ENCODE peak calls at places on chromosomes 7 and 10, in six cellular contexts. N is AG04450, Z is cardiac muscle cell, L is mammary epithelial cell, B is SJSA1, G is right atrium auricular region. J is an unnamed sample. For H3K9me3, the result is how much of the 10 kb centered on the place peaks cover.

GRCh38 chr10:47047577-47048532 is 136.6 kb downstream of the PTPN20 start:
- DNase-seq in L (peak), B (peak), Z (peak), G (peak), N (peak), J (peak)

GRCh38 chr7:2715341-2716231 is 27.6 kb downstream of the AMZ1 start:
- DNase-seq in N (no peak), L (no peak), Z (peak), G (no peak), B (no peak), J (no peak)

GRCh38 chr10:44974628-44975431 is 3.8 kb downstream of the DEPP1 start:
- DNase-seq in Z (peak), G (peak), N (no peak), B (peak), L (peak), J (peak)

GRCh38 chr7:44059219-44060090 is 5.9 kb downstream of the PGAM2 start:
- DNase-seq in Z (no peak), G (no peak), B (no peak), N (no peak), L (no peak), J (no peak)

GRCh38 chr10:59724098-59724938 is 14.7 kb upstream of the SLC16A9 start:
- DNase-seq in L (no peak), Z (no peak), N (no peak), G (no peak), B (no peak), J (peak)

GRCh38 chr10:124903119-124903518 is 38.8 kb upstream of the ZRANB1 start:
- DNase-seq in G (no peak), B (no peak), N (no peak), Z (no peak), L (no peak), J (no peak)

GRCh38 chr10:1090696-1091095 is 34.5 kb downstream of the WDR37 start:
- DNase-seq in L (no peak), Z (no peak), N (no peak), G (peak), B (no peak), J (no peak)

GRCh38 chr10:116099031-116099430 is 174.0 kb downstream of the GFRA1 start:
- DNase-seq in L (no peak), Z (no peak), B (peak), N (no peak), G (no peak), J (no peak)

GRCh38 chr7:34039033-34039432 is 133.7 kb downstream of the BMPER start:
- DNase-seq in B (peak), N (no peak), Z (no peak), L (no peak), G (no peak), J (no peak)

GRCh38 chr7:2460641-2461040 is 15.6 kb downstream of the GRIFIN start:
- DNase-seq in L (no peak), G (no peak), Z (no peak), N (no peak), B (no peak), J (no peak)

GRCh38 chr7:28977881-28978280 is 19.8 kb upstream of the TRIL start:
- DNase-seq in G (no peak), L (no peak), B (no peak), Z (peak), N (no peak), J (no peak)

GRCh38 chr10:32621969-32622368 is 176.0 kb downstream of the CCDC7 start:
- DNase-seq in Z (no peak), L (no peak), N (no peak), B (no peak), G (no peak), J (no peak)

GRCh38 chr10:100658269-100658668 is 87.1 kb upstream of the PAX2 start:
- DNase-seq in L (no peak), B (no peak), G (no peak), Z (no peak), N (no peak), J (no peak)

GRCh38 chr10:29925771-29926345 is 133.5 kb downstream of the JCAD start:
- DNase-seq in Z (no peak), N (no peak), L (no peak), B (no peak), G (no peak), J (no peak)

GRCh38 chr10:125331056-125331455 is 170.7 kb upstream of the CTBP2 start:
- DNase-seq in Z (no peak), G (no peak), N (no peak), B (no peak), L (no peak), J (no peak)

GRCh38 chr7:133109816-133110215 is 27.9 kb upstream of the CHCHD3 start:
- DNase-seq in B (no peak), L (peak), G (no peak), Z (no peak), N (no peak), J (no peak)

GRCh38 chr7:98248156-98248555 is 3.9 kb downstream of the TECPR1 start:
- DNase-seq in N (no peak), G (no peak), L (no peak), Z (no peak), B (no peak), J (no peak)

GRCh38 chr10:132564249-132564605 is 26.6 kb downstream of the INPP5A start:
- DNase-seq in B (no peak), L (no peak), N (no peak), G (no peak), Z (no peak), J (no peak)

GRCh38 chr10:20888620-20889337 is 8.3 kb downstream of the NEBL start:
- DNase-seq in Z (no peak), L (no peak), B (no peak), N (no peak), G (no peak), J (no peak)

GRCh38 chr10:77710759-77711682 is 73.4 kb upstream of the KCNMA1 start:
- DNase-seq in L (peak), Z (peak), B (peak), G (peak), N (no peak), J (peak)

GRCh38 chr10:77422491-77423338 is 214.9 kb downstream of the KCNMA1 start:
- DNase-seq in Z (no peak), L (no peak), N (no peak), G (no peak), B (no peak), J (no peak)

GRCh38 chr7:14766747-14767146 is 135.8 kb downstream of the DGKB start:
- DNase-seq in L (no peak), N (no peak), B (no peak), Z (no peak), G (no peak), J (no peak)

GRCh38 chr10:20085115-20085514 is 268.9 kb downstream of the PLXDC2 start:
- DNase-seq in G (no peak), Z (peak), B (no peak), L (no peak), N (no peak), J (no peak)

GRCh38 chr10:99297033-99297432 is 32.1 kb upstream of the CNNM1 start:
- DNase-seq in N (no peak), B (no peak), Z (no peak), G (no peak), L (no peak), J (no peak)

GRCh38 chr7:156224441-156225225 is 412.4 kb upstream of the SHH start:
- DNase-seq in G (peak), Z (no peak), N (no peak), B (no peak), L (no peak), J (no peak)

DNA sequence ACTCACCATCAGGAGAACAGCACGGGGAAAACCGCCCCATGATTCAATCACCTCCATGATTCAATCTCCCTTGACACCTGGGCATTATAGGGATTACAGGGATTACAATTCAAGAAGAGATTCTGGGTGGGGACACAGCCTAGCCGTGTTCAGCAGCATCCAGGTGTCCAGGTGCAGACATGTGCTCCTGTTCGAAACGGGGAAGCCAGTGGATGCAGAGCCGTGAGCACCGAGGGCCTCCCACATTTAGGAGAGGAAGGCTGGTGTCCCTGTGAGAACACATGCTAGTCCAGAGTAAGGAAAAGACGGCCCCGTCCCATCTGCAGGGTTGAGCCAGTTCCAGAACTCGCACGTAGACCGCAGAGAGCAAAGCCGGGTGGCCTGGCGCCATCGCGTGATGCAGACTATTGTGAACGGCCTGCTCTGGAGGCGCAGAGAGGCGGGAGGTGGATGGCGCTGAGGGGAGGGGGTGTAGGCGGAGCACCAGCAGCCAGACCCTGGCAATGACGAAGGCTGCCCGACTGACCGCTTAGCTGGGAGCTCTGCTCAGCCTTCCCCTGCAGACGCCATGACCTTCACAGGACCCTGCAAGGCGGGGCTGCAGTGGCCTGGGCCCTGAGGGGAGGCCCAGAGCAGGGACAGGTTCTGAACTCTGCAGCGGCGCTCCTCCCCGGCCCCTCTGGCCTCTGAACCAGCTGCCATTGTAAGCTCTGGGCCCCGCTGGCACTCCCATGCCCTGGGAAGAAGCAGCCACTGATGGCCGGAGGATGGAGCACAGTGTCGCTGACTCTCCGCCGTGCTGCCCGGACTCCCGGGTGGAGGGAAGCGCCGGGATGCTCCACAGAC is 141.6 kb upstream of the TCERG1L start:
- DNase-seq in B (no peak), L (no peak), N (no peak), G (no peak), Z (peak), J (no peak)
- H3K27ac ChIP-seq in B (no peak), L (no peak), N (no peak), G (no peak), Z (no peak), J (no peak)

DNA sequence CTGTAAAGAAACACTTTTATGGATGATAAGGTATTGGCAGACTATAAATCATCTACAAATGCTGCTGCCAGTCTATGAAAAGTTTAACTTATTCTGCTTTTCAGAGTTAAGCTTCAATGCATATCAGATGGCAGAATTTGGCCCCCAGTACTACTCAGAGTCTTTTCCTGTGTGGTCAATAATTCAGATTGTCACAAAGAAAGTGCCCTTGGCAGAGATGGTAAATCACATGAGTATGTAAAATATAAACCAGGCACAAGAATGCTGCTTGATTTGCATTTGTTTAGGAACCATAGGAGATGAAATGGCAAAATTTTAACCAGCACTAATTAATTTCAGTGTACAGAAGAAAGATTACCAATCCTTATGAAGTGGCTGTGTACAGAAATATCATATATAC is 818.3 kb upstream of the POT1 start:
- DNase-seq in G (no peak), Z (no peak), B (no peak), N (no peak), L (no peak), J (no peak)
- H3K9me3 ChIP-seq in G (under half), Z (under half), B (under half), N (under half), L (under half), J (under half)

GRCh38 chr10:17199351-17199804 is 2.1 kb downstream of the TRDMT1 start:
- DNase-seq in B (peak), Z (peak), N (no peak), L (peak), G (no peak), J (no peak)
- H3K4me3 ChIP-seq in B (peak), Z (peak), N (peak), L (peak), G (no peak), J (no peak)

DNA sequence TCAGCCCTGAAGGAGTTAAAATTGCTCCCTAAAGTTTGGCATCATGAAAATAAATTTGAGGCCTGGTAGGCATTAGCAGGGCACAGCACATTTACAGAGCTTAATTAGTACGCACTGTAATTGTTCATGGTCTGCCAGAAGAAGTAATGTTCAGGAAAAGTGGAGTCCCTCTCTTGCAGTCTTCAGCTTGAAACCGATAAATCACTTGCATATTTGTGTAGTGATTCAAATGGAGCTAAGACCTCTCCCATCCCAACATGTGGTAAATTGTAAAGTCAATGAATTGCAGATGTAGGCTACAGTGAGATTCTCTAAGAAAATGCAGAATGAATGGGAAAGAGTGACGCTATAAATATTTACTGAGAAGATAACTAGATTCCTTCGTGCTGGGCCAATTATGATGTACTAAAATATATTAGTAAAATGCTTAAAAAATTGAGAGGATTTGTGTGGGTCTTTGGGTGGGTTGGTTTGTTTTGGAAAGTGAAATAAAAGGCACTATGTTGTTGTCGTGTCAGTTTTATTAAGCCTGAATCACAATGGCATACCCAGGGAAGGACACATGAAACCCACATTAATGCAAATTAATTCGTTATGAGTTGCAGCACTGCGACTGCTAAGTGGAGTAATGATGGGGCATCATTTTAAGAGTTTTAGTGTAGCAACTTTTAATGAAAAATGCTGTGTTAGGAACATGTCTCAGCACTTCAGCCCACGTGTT is 8.4 kb downstream of the TCF7L2 start:
- DNase-seq in L (no peak), B (peak), N (peak), G (no peak), Z (no peak), J (no peak)
- H3K27ac ChIP-seq in L (peak), B (peak), N (peak), G (peak), Z (no peak), J (peak)

J was measured in colonic mucosa.